ENCODE peak calls at places on chromosomes 2 and 18, in ten cellular contexts. S is IMR-90; J is pancreas; D is fibroblast of lung; B is CD8-positive, alpha-beta T cell; K is RWPE1; I is right lobe of liver; A is right atrium auricular region; Q is lower lobe of right lung; R is PC-3. V is an unnamed sample.

GRCh38 chr2:86616502-86616901 is 7.2 kb downstream of the RNF103 start:
- DNase-seq in S (no peak), J (no peak), D (no peak), B (no peak), K (no peak), I (no peak), A (no peak), Q (no peak), R (no peak), V (no peak)

GRCh38 chr18:43271593-43272432 is 5.5 kb downstream of the SYT4 start:
- DNase-seq in S (peak; percentile 61), J (no peak), D (peak; percentile 76), B (no peak), K (peak; percentile 1), I (no peak), A (no peak), Q (no peak), R (peak; percentile 60), V (no peak)

GRCh38 chr2:232463701-232464533 is 8.0 kb downstream of the ALPI start:
- DNase-seq in S (no peak), J (no peak), D (no peak), B (no peak), K (no peak), I (no peak), A (no peak), Q (peak; percentile 14), R (no peak), V (no peak)

GRCh38 chr2:207812858-207813175 is 43.1 kb upstream of the FZD5 start:
- DNase-seq in S (no peak), J (no peak), D (no peak), B (no peak), K (no peak), I (no peak), A (no peak), Q (no peak), R (no peak), V (no peak)

GRCh38 chr2:130766037-130766436 is 10.7 kb downstream of the AMER3 start:
- DNase-seq in S (no peak), J (no peak), D (no peak), B (no peak), K (no peak), I (no peak), A (peak; percentile 9), Q (no peak), R (no peak), V (no peak)

GRCh38 chr2:75287624-75288313 is 88.4 kb upstream of the TACR1 start:
- DNase-seq in S (no peak), J (no peak), D (no peak), B (no peak), K (no peak), I (no peak), A (no peak), Q (no peak), R (no peak), V (no peak)

GRCh38 chr2:224395646-224396390 is 6.1 kb downstream of the FAM124B start:
- DNase-seq in S (no peak), J (no peak), D (no peak), B (no peak), K (no peak), I (no peak), A (no peak), Q (no peak), R (peak; percentile 6), V (no peak)

GRCh38 chr2:44494006-44494405 is 132.3 kb downstream of the CAMKMT start:
- DNase-seq in S (no peak), J (no peak), D (no peak), B (no peak), K (no peak), I (no peak), A (no peak), Q (no peak), R (no peak), V (no peak)

GRCh38 chr2:26583381-26583911 is 57.7 kb downstream of the CIB4 start:
- DNase-seq in S (no peak), J (no peak), D (no peak), B (no peak), K (no peak), I (no peak), A (no peak), Q (no peak), R (no peak), V (peak; percentile 45)

GRCh38 chr2:140680862-140681261 is 1450.0 kb downstream of the LRP1B start:
- DNase-seq in S (no peak), J (no peak), D (no peak), B (no peak), K (no peak), I (no peak), A (no peak), Q (no peak), R (no peak), V (no peak)

GRCh38 chr2:79982445-79982844 is 322.1 kb downstream of the LRRTM1 start:
- DNase-seq in S (no peak), J (no peak), D (no peak), B (no peak), K (peak; percentile 5), I (no peak), A (no peak), Q (no peak), R (peak; percentile 22), V (no peak)

GRCh38 chr2:62423235-62423634 is 82.8 kb downstream of the TMEM17 start:
- DNase-seq in S (peak; percentile 8), J (no peak), D (peak; percentile 8), B (no peak), K (no peak), I (no peak), A (peak; percentile 43), Q (no peak), R (peak; percentile 43), V (no peak)

GRCh38 chr2:28025116-28025515 is 134.6 kb downstream of the BABAM2 start:
- DNase-seq in S (peak; percentile 24), J (no peak), D (no peak), B (no peak), K (no peak), I (no peak), A (no peak), Q (no peak), R (no peak), V (no peak)

GRCh38 chr2:150169230-150169629 is 318.2 kb downstream of the RND3 start:
- DNase-seq in S (peak; percentile 54), J (no peak), D (peak; percentile 70), B (no peak), K (no peak), I (peak; percentile 76), A (peak; percentile 64), Q (no peak), R (peak; percentile 71), V (no peak)

DNA sequence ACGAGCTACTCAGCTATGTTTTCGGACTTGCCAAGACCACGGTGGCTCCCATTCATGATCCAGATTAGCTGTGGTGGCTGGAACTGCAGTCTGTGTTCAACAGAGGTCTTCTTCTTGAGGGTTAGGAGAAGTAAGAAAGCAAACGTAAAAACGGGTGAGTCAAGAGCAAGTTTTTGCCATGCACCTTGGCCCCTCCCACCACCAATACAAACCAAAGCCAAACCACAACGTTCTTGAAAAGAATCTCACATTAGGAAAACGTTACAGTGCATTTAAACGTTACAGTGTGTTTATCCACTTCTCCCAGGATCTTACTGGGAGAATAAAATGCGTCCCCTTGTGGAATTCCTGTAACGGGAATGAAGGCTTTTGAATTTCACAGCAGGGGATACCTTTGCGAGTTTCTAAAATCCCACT is 725 bp downstream of the FBXO48 start:
- DNase-seq in S (peak; percentile 78), J (no peak), D (peak; percentile 45), B (peak; percentile 83), K (no peak), I (no peak), A (no peak), Q (no peak), R (peak; percentile 75), V (no peak)
- H3K27ac ChIP-seq in S (peak overlapping the region; percentile 54), J (peak overlapping the region; percentile 86), D (peak overlapping the region; percentile 87), B (peak overlapping the region; percentile 82), K (peak overlapping the region; percentile 83), I (peak overlapping the region; percentile 83), A (peak overlapping the region; percentile 93), Q (peak overlapping the region; percentile 88), R (peak overlapping the region; percentile 49), V (peak overlapping the region; percentile 89)

GRCh38 chr2:69084492-69084891 is 71.5 kb downstream of the ANTXR1 start:
- DNase-seq in S (no peak), J (no peak), D (no peak), B (no peak), K (no peak), I (no peak), A (no peak), Q (no peak), R (no peak), V (no peak)
- H3K27ac ChIP-seq in S (no peak overlapping the region), J (no peak overlapping the region), D (no peak overlapping the region), B (no peak overlapping the region), K (no peak overlapping the region), I (no peak overlapping the region), A (no peak overlapping the region), Q (no peak overlapping the region), R (no peak overlapping the region), V (no peak overlapping the region)

GRCh38 chr18:45110577-45111506 is 430.2 kb downstream of the SETBP1 start:
- DNase-seq in S (no peak), J (no peak), D (no peak), B (no peak), K (no peak), I (no peak), A (no peak), Q (no peak), R (peak; percentile 23), V (peak; percentile 36)
- H3K27ac ChIP-seq in S (no peak overlapping the region), J (no peak overlapping the region), D (no peak overlapping the region), B (no peak overlapping the region), K (no peak overlapping the region), I (no peak overlapping the region), A (no peak overlapping the region), Q (no peak overlapping the region), R (no peak overlapping the region), V (no peak overlapping the region)

GRCh38 chr2:68320118-68320641 is 431 bp upstream of the CNRIP1 start:
- DNase-seq in S (no peak), J (no peak), D (no peak), B (no peak), K (peak; percentile 48), I (no peak), A (no peak), Q (no peak), R (peak; percentile 75), V (no peak)

GRCh38 chr2:68319397-68320117 is at the start of gene CNRIP1:
- DNase-seq in S (peak; percentile 83), J (peak; percentile 20), D (peak; percentile 85), B (no peak), K (peak; percentile 33), I (peak; percentile 69), A (peak; percentile 75), Q (peak; percentile 67), R (peak; percentile 16), V (peak; percentile 62)

GRCh38 chr2:68317971-68318685 is 1.6 kb downstream of the CNRIP1 start:
- DNase-seq in S (no peak), J (no peak), D (peak; percentile 16), B (no peak), K (no peak), I (no peak), A (no peak), Q (no peak), R (no peak), V (no peak)

GRCh38 chr2:68318686-68319396 is 908 bp downstream of the CNRIP1 start:
- DNase-seq in S (no peak), J (no peak), D (peak; percentile 17), B (no peak), K (no peak), I (peak; percentile 65), A (no peak), Q (peak; percentile 47), R (no peak), V (no peak)

DNA sequence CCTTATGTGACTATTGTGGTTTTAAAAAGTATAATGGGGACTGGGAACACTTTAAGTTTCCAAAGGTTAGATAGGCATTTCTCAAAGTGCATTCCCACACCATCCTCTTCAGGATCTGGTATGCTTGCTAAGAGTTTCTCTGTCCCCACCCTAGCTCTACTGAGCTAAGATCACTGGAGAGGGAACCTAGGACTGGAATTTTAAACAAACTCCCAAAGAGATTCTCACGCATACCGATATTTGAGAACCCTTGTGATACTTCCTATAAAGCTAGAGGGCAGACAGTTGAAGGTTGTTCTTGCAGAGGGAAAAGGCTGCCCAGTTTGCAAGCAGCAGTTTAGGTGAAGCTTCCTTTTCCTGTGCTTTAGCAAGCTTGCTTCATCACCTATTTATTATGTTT is 3.7 kb downstream of the CNRIP1 start:
- DNase-seq in S (no peak), J (no peak), D (no peak), B (no peak), K (no peak), I (no peak), A (no peak), Q (no peak), R (no peak), V (no peak)
- H3K27ac ChIP-seq in S (no peak overlapping the region), J (no peak overlapping the region), D (no peak overlapping the region), B (no peak overlapping the region), K (no peak overlapping the region), I (no peak overlapping the region), A (no peak overlapping the region), Q (no peak overlapping the region), R (no peak overlapping the region), V (no peak overlapping the region)

V was measured in left lung.